ENCODE peak calls at places on chromosomes 4 and X, in seven cellular contexts. One of them, this sample, is unnamed.

GRCh38 chr4:20463176-20463430 is 211.4 kb downstream of the SLIT2 start:
- DNase-seq in tibial artery: no peak
- DNase-seq in astrocyte: no peak
- DNase-seq in ovary: no peak
- DNase-seq in lung: no peak
- DNase-seq in astrocyte of the cerebellum: no peak
- DNase-seq in upper lobe of left lung: no peak
- DNase-seq in this sample: no peak

GRCh38 chr4:149749769-149750168 is 65.9 kb downstream of the IQCM start:
- DNase-seq in tibial artery: no peak
- DNase-seq in astrocyte: no peak
- DNase-seq in ovary: no peak
- DNase-seq in lung: no peak
- DNase-seq in astrocyte of the cerebellum: no peak
- DNase-seq in upper lobe of left lung: no peak
- DNase-seq in this sample: no peak

GRCh38 chr4:94339779-94340178 is 2.9 kb downstream of the HPGDS start:
- DNase-seq in tibial artery: no peak
- DNase-seq in astrocyte: no peak
- DNase-seq in ovary: no peak
- DNase-seq in lung: no peak
- DNase-seq in astrocyte of the cerebellum: no peak
- DNase-seq in upper lobe of left lung: no peak
- DNase-seq in this sample: no peak

GRCh38 chr4:81620442-81620841 is 148.7 kb upstream of the RASGEF1B start:
- DNase-seq in tibial artery: no peak
- DNase-seq in astrocyte: no peak
- DNase-seq in ovary: no peak
- DNase-seq in lung: no peak
- DNase-seq in astrocyte of the cerebellum: no peak
- DNase-seq in upper lobe of left lung: no peak
- DNase-seq in this sample: no peak

GRCh38 chr4:73751166-73751565 is 10.8 kb downstream of the CXCL8 start:
- DNase-seq in tibial artery: no peak
- DNase-seq in astrocyte: peak
- DNase-seq in ovary: no peak
- DNase-seq in lung: no peak
- DNase-seq in astrocyte of the cerebellum: no peak
- DNase-seq in upper lobe of left lung: no peak
- DNase-seq in this sample: no peak

GRCh38 chrX:17535229-17535628 is 160.2 kb downstream of the NHS start:
- DNase-seq in tibial artery: no peak
- DNase-seq in astrocyte: no peak
- DNase-seq in ovary: no peak
- DNase-seq in lung: no peak
- DNase-seq in astrocyte of the cerebellum: no peak
- DNase-seq in upper lobe of left lung: no peak
- DNase-seq in this sample: no peak

GRCh38 chr4:105369988-105370387 is 103.9 kb downstream of the PPA2 start:
- DNase-seq in tibial artery: no peak
- DNase-seq in astrocyte: peak
- DNase-seq in ovary: no peak
- DNase-seq in lung: no peak
- DNase-seq in astrocyte of the cerebellum: no peak
- DNase-seq in upper lobe of left lung: no peak
- DNase-seq in this sample: no peak

GRCh38 chr4:122458625-122459024 is 2.1 kb upstream of the IL2 start:
- DNase-seq in tibial artery: no peak
- DNase-seq in astrocyte: peak
- DNase-seq in ovary: no peak
- DNase-seq in lung: no peak
- DNase-seq in astrocyte of the cerebellum: no peak
- DNase-seq in upper lobe of left lung: no peak
- DNase-seq in this sample: no peak

GRCh38 chr4:113675731-113676707 is 85.5 kb downstream of the CAMK2D start:
- DNase-seq in tibial artery: no peak
- DNase-seq in astrocyte: no peak
- DNase-seq in ovary: no peak
- DNase-seq in lung: no peak
- DNase-seq in astrocyte of the cerebellum: no peak
- DNase-seq in upper lobe of left lung: no peak
- DNase-seq in this sample: no peak

GRCh38 chr4:76620723-76621463 is 185.9 kb downstream of the SHROOM3 start:
- DNase-seq in tibial artery: no peak
- DNase-seq in astrocyte: no peak
- DNase-seq in ovary: no peak
- DNase-seq in lung: no peak
- DNase-seq in astrocyte of the cerebellum: no peak
- DNase-seq in upper lobe of left lung: no peak
- DNase-seq in this sample: no peak

GRCh38 chr4:177596035-177596434 is 153.8 kb upstream of the AGA start:
- DNase-seq in tibial artery: no peak
- DNase-seq in astrocyte: peak
- DNase-seq in ovary: no peak
- DNase-seq in lung: no peak
- DNase-seq in astrocyte of the cerebellum: peak
- DNase-seq in upper lobe of left lung: no peak
- DNase-seq in this sample: peak

GRCh38 chr4:94728056-94728766 is 29.5 kb upstream of the BMPR1B start:
- DNase-seq in tibial artery: no peak
- DNase-seq in astrocyte: no peak
- DNase-seq in ovary: no peak
- DNase-seq in lung: no peak
- DNase-seq in astrocyte of the cerebellum: no peak
- DNase-seq in upper lobe of left lung: no peak
- DNase-seq in this sample: no peak

GRCh38 chr4:127212269-127212580 is 420.5 kb upstream of the INTU start:
- DNase-seq in tibial artery: no peak
- DNase-seq in astrocyte: no peak
- DNase-seq in ovary: no peak
- DNase-seq in lung: no peak
- DNase-seq in astrocyte of the cerebellum: no peak
- DNase-seq in upper lobe of left lung: no peak
- DNase-seq in this sample: no peak

GRCh38 chr4:149735796-149736195 is 79.8 kb downstream of the IQCM start:
- DNase-seq in tibial artery: no peak
- DNase-seq in astrocyte: no peak
- DNase-seq in ovary: no peak
- DNase-seq in lung: no peak
- DNase-seq in astrocyte of the cerebellum: no peak
- DNase-seq in upper lobe of left lung: no peak
- DNase-seq in this sample: no peak

GRCh38 chr4:28469886-28470285 is 1609.2 kb downstream of the STIM2 start:
- DNase-seq in tibial artery: no peak
- DNase-seq in astrocyte: no peak
- DNase-seq in ovary: no peak
- DNase-seq in lung: no peak
- DNase-seq in astrocyte of the cerebellum: no peak
- DNase-seq in upper lobe of left lung: no peak
- DNase-seq in this sample: no peak

GRCh38 chr4:157727163-157727562 is 445.7 kb downstream of the GASK1B start:
- DNase-seq in tibial artery: no peak
- DNase-seq in astrocyte: peak
- DNase-seq in ovary: no peak
- DNase-seq in lung: no peak
- DNase-seq in astrocyte of the cerebellum: no peak
- DNase-seq in upper lobe of left lung: peak
- DNase-seq in this sample: no peak

GRCh38 chr4:67087897-67088296 is 457.4 kb downstream of the CENPC start:
- DNase-seq in tibial artery: peak
- DNase-seq in astrocyte: no peak
- DNase-seq in ovary: no peak
- DNase-seq in lung: no peak
- DNase-seq in astrocyte of the cerebellum: no peak
- DNase-seq in upper lobe of left lung: peak
- DNase-seq in this sample: peak

GRCh38 chrX:56728321-56728720 is 722 bp upstream of the NBDY start:
- DNase-seq in tibial artery: no peak
- DNase-seq in astrocyte: no peak
- DNase-seq in ovary: no peak
- DNase-seq in lung: no peak
- DNase-seq in astrocyte of the cerebellum: no peak
- DNase-seq in upper lobe of left lung: no peak
- DNase-seq in this sample: no peak

GRCh38 chr4:143336828-143337599 is at the start of gene GAB1:
- DNase-seq in tibial artery: peak
- DNase-seq in astrocyte: peak
- DNase-seq in ovary: peak
- DNase-seq in lung: peak
- DNase-seq in astrocyte of the cerebellum: peak
- DNase-seq in upper lobe of left lung: peak
- DNase-seq in this sample: peak

GRCh38 chrX:102516314-102516936 is at the start of gene TMSB15A:
- DNase-seq in tibial artery: peak
- DNase-seq in astrocyte: peak
- DNase-seq in ovary: peak
- DNase-seq in lung: peak
- DNase-seq in astrocyte of the cerebellum: peak
- DNase-seq in upper lobe of left lung: peak
- DNase-seq in this sample: peak

GRCh38 chr4:139281212-139281611 is 1.2 kb upstream of the MGARP start:
- DNase-seq in tibial artery: no peak
- DNase-seq in astrocyte: no peak
- DNase-seq in ovary: no peak
- DNase-seq in lung: no peak
- DNase-seq in astrocyte of the cerebellum: no peak
- DNase-seq in upper lobe of left lung: no peak
- DNase-seq in this sample: no peak

GRCh38 chr4:114509340-114509739 is 89.3 kb upstream of the UGT8 start:
- DNase-seq in tibial artery: no peak
- DNase-seq in astrocyte: no peak
- DNase-seq in ovary: no peak
- DNase-seq in lung: no peak
- DNase-seq in astrocyte of the cerebellum: no peak
- DNase-seq in upper lobe of left lung: no peak
- DNase-seq in this sample: no peak

GRCh38 chrX:20506739-20507138 is 240.0 kb upstream of the RPS6KA3 start:
- DNase-seq in tibial artery: no peak
- DNase-seq in astrocyte: no peak
- DNase-seq in ovary: no peak
- DNase-seq in lung: no peak
- DNase-seq in astrocyte of the cerebellum: no peak
- DNase-seq in upper lobe of left lung: no peak
- DNase-seq in this sample: no peak

GRCh38 chr4:23937173-23937572 is 47.3 kb upstream of the PPARGC1A start:
- DNase-seq in tibial artery: no peak
- DNase-seq in astrocyte: no peak
- DNase-seq in ovary: no peak
- DNase-seq in lung: no peak
- DNase-seq in astrocyte of the cerebellum: no peak
- DNase-seq in upper lobe of left lung: no peak
- DNase-seq in this sample: no peak

GRCh38 chr4:76723916-76724315 is 174.0 kb downstream of the SOWAHB start:
- DNase-seq in tibial artery: no peak
- DNase-seq in astrocyte: peak
- DNase-seq in ovary: no peak
- DNase-seq in lung: no peak
- DNase-seq in astrocyte of the cerebellum: no peak
- DNase-seq in upper lobe of left lung: no peak
- DNase-seq in this sample: no peak

GRCh38 chr4:7267829-7268228 is 75.5 kb downstream of the SORCS2 start:
- DNase-seq in tibial artery: no peak
- DNase-seq in astrocyte: no peak
- DNase-seq in ovary: no peak
- DNase-seq in lung: no peak
- DNase-seq in astrocyte of the cerebellum: no peak
- DNase-seq in upper lobe of left lung: no peak
- DNase-seq in this sample: no peak

GRCh38 chr4:188372051-188372450 is 232.8 kb downstream of the TRIML1 start:
- DNase-seq in tibial artery: no peak
- DNase-seq in astrocyte: no peak
- DNase-seq in ovary: no peak
- DNase-seq in lung: no peak
- DNase-seq in astrocyte of the cerebellum: peak
- DNase-seq in upper lobe of left lung: no peak
- DNase-seq in this sample: no peak

GRCh38 chr4:8727131-8727530 is 134.6 kb downstream of the CPZ start:
- DNase-seq in tibial artery: no peak
- DNase-seq in astrocyte: no peak
- DNase-seq in ovary: no peak
- DNase-seq in lung: no peak
- DNase-seq in astrocyte of the cerebellum: no peak
- DNase-seq in upper lobe of left lung: peak
- DNase-seq in this sample: no peak
- TF ChIP-seq CTCF in tibial artery: no peak
- TF ChIP-seq CTCF in astrocyte: no peak
- TF ChIP-seq CTCF in ovary: no peak
- TF ChIP-seq CTCF in lung: no peak
- TF ChIP-seq CTCF in astrocyte of the cerebellum: no peak
- TF ChIP-seq CTCF in upper lobe of left lung: no peak
- TF ChIP-seq CTCF in this sample: no peak

DNA sequence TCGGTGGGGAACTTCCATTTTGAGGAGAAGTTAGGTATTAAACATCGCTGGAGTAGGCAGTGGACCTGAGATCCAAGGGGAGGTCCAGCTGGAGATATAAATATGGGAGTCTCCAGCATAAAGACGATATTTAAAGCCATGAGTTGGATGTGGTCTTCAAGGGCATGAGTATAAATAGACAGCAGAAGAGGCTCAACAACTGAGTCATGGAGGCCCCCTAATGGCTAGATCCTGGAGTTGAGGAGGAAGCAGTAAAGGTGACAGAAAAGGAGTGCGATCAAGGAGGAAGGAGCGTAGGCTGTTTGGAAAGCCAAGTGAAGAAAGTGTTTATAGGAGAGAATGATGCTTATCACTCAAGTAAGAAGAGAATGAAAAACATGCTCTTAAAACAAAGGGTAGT is 18.1 kb upstream of the APBB2 start:
- DNase-seq in tibial artery: no peak
- DNase-seq in astrocyte: no peak
- DNase-seq in ovary: no peak
- DNase-seq in lung: no peak
- DNase-seq in astrocyte of the cerebellum: no peak
- DNase-seq in upper lobe of left lung: no peak
- DNase-seq in this sample: no peak
- TF ChIP-seq CTCF in tibial artery: no peak
- TF ChIP-seq CTCF in astrocyte: no peak
- TF ChIP-seq CTCF in ovary: no peak
- TF ChIP-seq CTCF in lung: no peak
- TF ChIP-seq CTCF in astrocyte of the cerebellum: no peak
- TF ChIP-seq CTCF in upper lobe of left lung: no peak
- TF ChIP-seq CTCF in this sample: no peak

DNA sequence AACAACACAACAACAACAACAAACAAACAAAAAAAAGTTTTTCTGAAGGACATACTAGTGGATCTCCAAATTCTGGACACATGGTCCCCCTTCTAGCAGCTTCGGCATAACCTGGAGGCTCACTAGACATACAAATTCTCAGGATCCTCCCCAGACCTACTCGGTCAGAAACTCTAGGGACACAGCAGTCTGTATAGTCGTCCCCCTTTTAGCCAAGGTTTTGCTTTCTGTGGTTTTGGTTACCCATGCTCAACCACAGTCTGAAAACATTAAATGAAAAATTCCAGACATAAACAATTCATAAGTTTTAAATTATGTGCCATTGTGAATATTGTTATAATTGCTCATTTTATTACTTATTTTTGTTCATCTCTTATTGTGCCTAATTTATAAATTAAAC is 45.2 kb upstream of the SHISA3 start:
- DNase-seq in tibial artery: no peak
- DNase-seq in astrocyte: no peak
- DNase-seq in ovary: no peak
- DNase-seq in lung: no peak
- DNase-seq in astrocyte of the cerebellum: no peak
- DNase-seq in upper lobe of left lung: no peak
- DNase-seq in this sample: no peak
- TF ChIP-seq CTCF in tibial artery: no peak
- TF ChIP-seq CTCF in astrocyte: no peak
- TF ChIP-seq CTCF in ovary: no peak
- TF ChIP-seq CTCF in lung: no peak
- TF ChIP-seq CTCF in astrocyte of the cerebellum: no peak
- TF ChIP-seq CTCF in upper lobe of left lung: no peak
- TF ChIP-seq CTCF in this sample: no peak

GRCh38 chrX:153968754-153969124 is 2.9 kb downstream of the HCFC1 start:
- DNase-seq in tibial artery: no peak
- DNase-seq in astrocyte: no peak
- DNase-seq in ovary: peak
- DNase-seq in lung: no peak
- DNase-seq in astrocyte of the cerebellum: no peak
- DNase-seq in upper lobe of left lung: peak
- DNase-seq in this sample: no peak
- TF ChIP-seq CTCF in tibial artery: no peak
- TF ChIP-seq CTCF in astrocyte: no peak
- TF ChIP-seq CTCF in ovary: no peak
- TF ChIP-seq CTCF in lung: no peak
- TF ChIP-seq CTCF in astrocyte of the cerebellum: peak
- TF ChIP-seq CTCF in upper lobe of left lung: no peak
- TF ChIP-seq CTCF in this sample: no peak